ENCODE peak calls at places on chromosomes 13 and 19, in four cellular contexts. One of them, this sample, is unnamed.
A peak's percentile ranks its signal among the peaks of the same experiment; 100 is the strongest.

GRCh38 chr13:68927387-68928026 is 1180.1 kb upstream of the ATXN8OS start:
- DNase-seq in stimulated activated CD8-positive, alpha-beta memory T cell treated with anti-CD3 and anti-CD28 coated beads, Interleukin-4, amount 100 ng/mL, for 1 hour: no peak
- DNase-seq in ovary: no peak
- DNase-seq in aorta: no peak
- DNase-seq in this sample: peak; percentile 11

GRCh38 chr19:31185261-31185660 is 164.0 kb downstream of the TSHZ3 start:
- DNase-seq in stimulated activated CD8-positive, alpha-beta memory T cell treated with anti-CD3 and anti-CD28 coated beads, Interleukin-4, amount 100 ng/mL, for 1 hour: no peak
- DNase-seq in ovary: no peak
- DNase-seq in aorta: no peak
- DNase-seq in this sample: no peak

GRCh38 chr19:33193864-33194362 is at the start of gene LRP3:
- DNase-seq in stimulated activated CD8-positive, alpha-beta memory T cell treated with anti-CD3 and anti-CD28 coated beads, Interleukin-4, amount 100 ng/mL, for 1 hour: no peak
- DNase-seq in ovary: peak; percentile 73
- DNase-seq in aorta: peak; percentile 65
- DNase-seq in this sample: peak; percentile 26

GRCh38 chr13:44331912-44332840 is 41.4 kb upstream of the SERP2 start:
- DNase-seq in stimulated activated CD8-positive, alpha-beta memory T cell treated with anti-CD3 and anti-CD28 coated beads, Interleukin-4, amount 100 ng/mL, for 1 hour: no peak
- DNase-seq in ovary: peak; percentile 91
- DNase-seq in aorta: peak; percentile 86
- DNase-seq in this sample: peak; percentile 96

GRCh38 chr19:47215581-47215980 is 15.4 kb downstream of the BBC3 start:
- DNase-seq in stimulated activated CD8-positive, alpha-beta memory T cell treated with anti-CD3 and anti-CD28 coated beads, Interleukin-4, amount 100 ng/mL, for 1 hour: no peak
- DNase-seq in ovary: no peak
- DNase-seq in aorta: no peak
- DNase-seq in this sample: no peak

GRCh38 chr19:8607386-8607785 is 3.1 kb downstream of the ADAMTS10 start:
- DNase-seq in stimulated activated CD8-positive, alpha-beta memory T cell treated with anti-CD3 and anti-CD28 coated beads, Interleukin-4, amount 100 ng/mL, for 1 hour: no peak
- DNase-seq in ovary: no peak
- DNase-seq in aorta: peak; percentile 89
- DNase-seq in this sample: peak; percentile 50

GRCh38 chr13:113182046-113182445 is 23.6 kb downstream of the PROZ start:
- DNase-seq in stimulated activated CD8-positive, alpha-beta memory T cell treated with anti-CD3 and anti-CD28 coated beads, Interleukin-4, amount 100 ng/mL, for 1 hour: no peak
- DNase-seq in ovary: no peak
- DNase-seq in aorta: no peak
- DNase-seq in this sample: peak; percentile 98

GRCh38 chr13:50531917-50532899 is 311.3 kb downstream of the DLEU7 start:
- DNase-seq in stimulated activated CD8-positive, alpha-beta memory T cell treated with anti-CD3 and anti-CD28 coated beads, Interleukin-4, amount 100 ng/mL, for 1 hour: no peak
- DNase-seq in ovary: no peak
- DNase-seq in aorta: no peak
- DNase-seq in this sample: peak; percentile 69

GRCh38 chr19:1252818-1253513 is 4.6 kb downstream of the MIDN start:
- DNase-seq in stimulated activated CD8-positive, alpha-beta memory T cell treated with anti-CD3 and anti-CD28 coated beads, Interleukin-4, amount 100 ng/mL, for 1 hour: no peak
- DNase-seq in ovary: peak; percentile 95
- DNase-seq in aorta: peak; percentile 97
- DNase-seq in this sample: peak; percentile 99

GRCh38 chr19:29812881-29813275 is 1.1 kb downstream of the CCNE1 start:
- DNase-seq in stimulated activated CD8-positive, alpha-beta memory T cell treated with anti-CD3 and anti-CD28 coated beads, Interleukin-4, amount 100 ng/mL, for 1 hour: no peak
- DNase-seq in ovary: no peak
- DNase-seq in aorta: no peak
- DNase-seq in this sample: no peak

GRCh38 chr13:98060282-98060681 is 82.6 kb upstream of the FARP1 start:
- DNase-seq in stimulated activated CD8-positive, alpha-beta memory T cell treated with anti-CD3 and anti-CD28 coated beads, Interleukin-4, amount 100 ng/mL, for 1 hour: no peak
- DNase-seq in ovary: no peak
- DNase-seq in aorta: no peak
- DNase-seq in this sample: no peak

GRCh38 chr19:52297601-52298358 is 811 bp downstream of the ZNF480 start:
- DNase-seq in stimulated activated CD8-positive, alpha-beta memory T cell treated with anti-CD3 and anti-CD28 coated beads, Interleukin-4, amount 100 ng/mL, for 1 hour: no peak
- DNase-seq in ovary: no peak
- DNase-seq in aorta: no peak
- DNase-seq in this sample: no peak

GRCh38 chr13:113209336-113209879 is at the start of gene CUL4A:
- DNase-seq in stimulated activated CD8-positive, alpha-beta memory T cell treated with anti-CD3 and anti-CD28 coated beads, Interleukin-4, amount 100 ng/mL, for 1 hour: no peak
- DNase-seq in ovary: peak; percentile 83
- DNase-seq in aorta: peak; percentile 87
- DNase-seq in this sample: peak; percentile 69

GRCh38 chr13:71789952-71790351 is 77.1 kb downstream of the DACH1 start:
- DNase-seq in stimulated activated CD8-positive, alpha-beta memory T cell treated with anti-CD3 and anti-CD28 coated beads, Interleukin-4, amount 100 ng/mL, for 1 hour: no peak
- DNase-seq in ovary: no peak
- DNase-seq in aorta: no peak
- DNase-seq in this sample: peak; percentile 34

GRCh38 chr13:84563611-84564010 is 681.3 kb upstream of the SLITRK1 start:
- DNase-seq in stimulated activated CD8-positive, alpha-beta memory T cell treated with anti-CD3 and anti-CD28 coated beads, Interleukin-4, amount 100 ng/mL, for 1 hour: no peak
- DNase-seq in ovary: no peak
- DNase-seq in aorta: no peak
- DNase-seq in this sample: no peak

GRCh38 chr13:111343186-111343805 is 22.9 kb downstream of the TEX29 start:
- DNase-seq in stimulated activated CD8-positive, alpha-beta memory T cell treated with anti-CD3 and anti-CD28 coated beads, Interleukin-4, amount 100 ng/mL, for 1 hour: no peak
- DNase-seq in ovary: no peak
- DNase-seq in aorta: peak; percentile 9
- DNase-seq in this sample: no peak

GRCh38 chr13:67140006-67140405 is 90.1 kb downstream of the PCDH9 start:
- DNase-seq in stimulated activated CD8-positive, alpha-beta memory T cell treated with anti-CD3 and anti-CD28 coated beads, Interleukin-4, amount 100 ng/mL, for 1 hour: no peak
- DNase-seq in ovary: no peak
- DNase-seq in aorta: no peak
- DNase-seq in this sample: no peak

GRCh38 chr13:48656621-48657020 is 2.9 kb downstream of the CYSLTR2 start:
- DNase-seq in stimulated activated CD8-positive, alpha-beta memory T cell treated with anti-CD3 and anti-CD28 coated beads, Interleukin-4, amount 100 ng/mL, for 1 hour: no peak
- DNase-seq in ovary: no peak
- DNase-seq in aorta: no peak
- DNase-seq in this sample: no peak

GRCh38 chr13:72221276-72221962 is 354.4 kb upstream of the DACH1 start:
- DNase-seq in stimulated activated CD8-positive, alpha-beta memory T cell treated with anti-CD3 and anti-CD28 coated beads, Interleukin-4, amount 100 ng/mL, for 1 hour: no peak
- DNase-seq in ovary: no peak
- DNase-seq in aorta: no peak
- DNase-seq in this sample: peak; percentile 26

GRCh38 chr13:52411629-52412028 is 5.7 kb upstream of the THSD1 start:
- DNase-seq in stimulated activated CD8-positive, alpha-beta memory T cell treated with anti-CD3 and anti-CD28 coated beads, Interleukin-4, amount 100 ng/mL, for 1 hour: no peak
- DNase-seq in ovary: no peak
- DNase-seq in aorta: no peak
- DNase-seq in this sample: peak; percentile 53

This sample was measured in choroid plexus epithelial cell.